ENCODE peak calls at places on chromosome 19, in eight cellular contexts. R, J, S, U, D, P, V and C are unnamed samples.

GRCh38 chr19:33192010-33192409 is 2.1 kb upstream of the LRP3 start:
- DNase-seq in R (peak), J (no peak), S (no peak), U (no peak), D (peak), P (no peak), V (no peak), C (peak)

GRCh38 chr19:17687141-17687856 is 855 bp downstream of the UNC13A start:
- DNase-seq in R (peak), J (no peak), S (no peak), U (no peak), D (no peak), P (no peak), V (no peak), C (peak)

GRCh38 chr19:11446652-11447301 is 11.3 kb downstream of the PRKCSH start:
- DNase-seq in R (peak), J (peak), S (no peak), U (peak), D (peak), P (no peak), V (peak), C (peak)

GRCh38 chr19:48137411-48137810 is 26.8 kb upstream of the PLA2G4C start:
- DNase-seq in R (no peak), J (no peak), S (no peak), U (peak), D (no peak), P (no peak), V (no peak), C (no peak)

GRCh38 chr19:53704011-53704410 is 72.2 kb downstream of the DPRX start:
- DNase-seq in R (no peak), J (no peak), S (no peak), U (no peak), D (no peak), P (no peak), V (no peak), C (no peak)

GRCh38 chr19:40445945-40446784 is 2.0 kb upstream of the SERTAD3 start:
- DNase-seq in R (peak), J (peak), S (no peak), U (no peak), D (no peak), P (peak), V (no peak), C (no peak)

GRCh38 chr19:49808762-49809154 is 4.3 kb downstream of the FUZ start:
- DNase-seq in R (peak), J (peak), S (peak), U (peak), D (peak), P (peak), V (no peak), C (peak)

GRCh38 chr19:31119951-31120690 is 229.1 kb downstream of the TSHZ3 start:
- DNase-seq in R (no peak), J (no peak), S (no peak), U (no peak), D (no peak), P (no peak), V (no peak), C (no peak)

DNA sequence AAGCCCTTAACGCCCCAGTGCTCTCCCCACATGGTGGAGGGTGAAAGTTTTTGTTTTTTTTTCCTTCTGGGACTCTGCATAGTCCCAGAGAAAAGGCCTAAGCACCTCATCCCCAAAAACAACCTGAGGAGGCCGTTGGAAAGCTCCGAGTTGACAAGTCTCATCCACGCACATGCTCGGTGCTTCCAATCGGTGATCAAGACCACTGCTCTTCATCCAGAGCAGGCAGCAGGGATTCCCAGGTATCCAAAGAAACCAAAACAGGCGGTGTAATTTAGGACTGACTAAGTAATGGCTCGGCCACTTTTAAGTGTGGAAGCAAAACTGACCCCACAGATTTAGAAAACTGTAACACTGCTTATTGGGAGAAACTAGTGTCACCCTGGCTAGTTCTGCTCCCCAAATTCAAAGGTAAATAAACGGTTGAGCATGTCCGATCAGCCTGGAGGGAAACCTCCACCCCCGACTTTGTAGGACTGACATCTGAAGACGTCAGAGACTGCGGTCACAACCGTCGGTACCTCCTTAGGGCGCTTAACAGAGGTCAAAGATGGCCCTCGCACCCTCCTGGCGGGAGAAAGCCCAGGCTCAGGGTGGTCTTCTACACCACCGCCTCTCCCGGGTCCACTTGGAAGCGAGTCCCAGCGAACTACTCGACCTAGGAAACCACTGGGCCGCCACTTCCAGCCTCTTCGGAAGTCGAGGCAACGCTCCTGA is 997 bp upstream of the ZNF446 start:
- DNase-seq in R (no peak), J (no peak), S (no peak), U (no peak), D (no peak), P (no peak), V (no peak), C (no peak)
- H3K27ac ChIP-seq in R (peak), J (peak), S (peak), U (peak), D (peak), P (peak), V (peak), C (peak)

DNA sequence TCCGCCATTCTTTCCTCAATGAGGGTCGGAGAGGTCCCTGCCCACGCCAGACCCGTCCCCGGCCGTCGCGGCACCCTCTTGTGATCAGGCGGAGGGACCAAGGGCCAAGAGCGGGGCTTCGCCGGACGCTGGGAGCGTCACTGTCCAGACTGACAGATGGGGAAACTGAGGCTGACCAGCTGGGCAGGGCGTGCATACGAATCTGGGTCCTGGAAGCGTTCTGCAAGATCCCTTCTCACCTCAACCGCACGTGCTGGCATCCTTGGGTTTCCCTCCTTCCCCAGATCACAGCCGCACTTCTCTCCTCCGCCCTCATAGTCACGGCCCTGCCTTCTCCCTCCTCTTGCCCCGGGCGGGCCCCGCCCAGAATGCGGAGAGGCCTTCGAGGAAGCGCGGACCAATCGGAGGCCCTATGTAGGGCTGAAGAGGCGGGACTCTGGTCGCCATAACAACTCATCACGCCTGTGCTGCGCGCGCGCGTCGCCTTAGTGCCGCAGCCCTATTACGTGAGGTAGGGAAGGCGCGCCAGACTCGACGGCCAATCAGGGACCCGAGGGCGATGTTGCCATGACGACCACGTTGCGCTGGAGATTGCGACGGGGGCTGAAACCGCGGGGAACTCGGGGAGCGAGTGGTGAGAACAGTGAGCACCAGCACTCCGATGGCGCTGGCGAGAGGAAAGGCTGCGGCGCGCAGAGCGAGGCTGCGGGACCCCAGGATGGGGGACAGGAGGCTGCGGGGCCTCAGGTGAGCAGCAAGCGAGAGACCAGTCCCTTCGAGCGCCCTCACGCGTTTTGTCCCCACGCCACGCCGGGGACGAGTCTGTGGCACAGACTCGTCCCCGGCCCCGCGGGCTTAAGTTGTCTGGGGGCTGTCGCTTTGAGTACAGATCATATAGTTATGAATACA is 5.7 kb downstream of the RNF225 start:
- DNase-seq in R (peak), J (peak), S (peak), U (peak), D (peak), P (peak), V (peak), C (peak)
- H3K27ac ChIP-seq in R (no peak), J (no peak), S (peak), U (no peak), D (peak), P (peak), V (no peak), C (peak)

GRCh38 chr19:15437355-15438123 is 12.2 kb downstream of the WIZ start:
- DNase-seq in R (no peak), J (no peak), S (no peak), U (no peak), D (peak), P (no peak), V (no peak), C (no peak)

GRCh38 chr19:15438577-15438976 is 11.2 kb downstream of the WIZ start:
- DNase-seq in R (no peak), J (no peak), S (no peak), U (peak), D (peak), P (no peak), V (no peak), C (no peak)

GRCh38 chr19:15436826-15437110 is 13.0 kb downstream of the WIZ start:
- DNase-seq in R (no peak), J (no peak), S (no peak), U (peak), D (peak), P (no peak), V (no peak), C (no peak)

GRCh38 chr19:15438124-15438496 is 11.6 kb downstream of the WIZ start:
- DNase-seq in R (no peak), J (no peak), S (no peak), U (peak), D (no peak), P (no peak), V (no peak), C (no peak)

GRCh38 chr19:15436012-15436825 is 13.5 kb downstream of the WIZ start:
- DNase-seq in R (peak), J (no peak), S (no peak), U (no peak), D (peak), P (no peak), V (no peak), C (no peak)
- H3K27ac ChIP-seq in R (no peak), J (no peak), S (peak), U (no peak), D (no peak), P (no peak), V (no peak), C (no peak)

GRCh38 chr19:29439688-29440550 is 85.9 kb upstream of the VSTM2B start:
- DNase-seq in R (no peak), J (no peak), S (no peak), U (peak), D (no peak), P (no peak), V (no peak), C (no peak)
- H3K27ac ChIP-seq in R (no peak), J (no peak), S (no peak), U (no peak), D (no peak), P (no peak), V (no peak), C (no peak)

GRCh38 chr19:35040474-35040825 is 1.1 kb upstream of the HPN start:
- DNase-seq in R (no peak), J (no peak), S (no peak), U (no peak), D (no peak), P (no peak), V (no peak), C (no peak)

GRCh38 chr19:35037716-35038622 is 3.6 kb upstream of the HPN start:
- DNase-seq in R (no peak), J (no peak), S (no peak), U (peak), D (peak), P (no peak), V (no peak), C (peak)

GRCh38 chr19:35040826-35041547 is 534 bp upstream of the HPN start:
- DNase-seq in R (peak), J (no peak), S (peak), U (peak), D (peak), P (peak), V (no peak), C (no peak)

GRCh38 chr19:35039881-35040456 is 1.6 kb upstream of the HPN start:
- DNase-seq in R (peak), J (no peak), S (no peak), U (peak), D (no peak), P (no peak), V (no peak), C (no peak)

GRCh38 chr19:35038623-35039512 is 2.7 kb upstream of the HPN start:
- DNase-seq in R (no peak), J (no peak), S (no peak), U (peak), D (peak), P (no peak), V (no peak), C (peak)
- H3K27ac ChIP-seq in R (no peak), J (no peak), S (no peak), U (peak), D (peak), P (peak), V (no peak), C (no peak)

GRCh38 chr19:55383789-55384575 is at the start of gene TMEM238:
- DNase-seq in R (peak), J (peak), S (no peak), U (peak), D (peak), P (peak), V (no peak), C (peak)

GRCh38 chr19:55383279-55383788 is 758 bp downstream of the TMEM238 start:
- DNase-seq in R (peak), J (no peak), S (no peak), U (no peak), D (no peak), P (no peak), V (no peak), C (no peak)

GRCh38 chr19:55384576-55385235 is 614 bp upstream of the TMEM238 start:
- DNase-seq in R (peak), J (no peak), S (no peak), U (peak), D (no peak), P (no peak), V (no peak), C (peak)

GRCh38 chr19:55382013-55382412 is 2.1 kb downstream of the TMEM238 start:
- DNase-seq in R (no peak), J (no peak), S (no peak), U (no peak), D (no peak), P (no peak), V (no peak), C (no peak)

DNA sequence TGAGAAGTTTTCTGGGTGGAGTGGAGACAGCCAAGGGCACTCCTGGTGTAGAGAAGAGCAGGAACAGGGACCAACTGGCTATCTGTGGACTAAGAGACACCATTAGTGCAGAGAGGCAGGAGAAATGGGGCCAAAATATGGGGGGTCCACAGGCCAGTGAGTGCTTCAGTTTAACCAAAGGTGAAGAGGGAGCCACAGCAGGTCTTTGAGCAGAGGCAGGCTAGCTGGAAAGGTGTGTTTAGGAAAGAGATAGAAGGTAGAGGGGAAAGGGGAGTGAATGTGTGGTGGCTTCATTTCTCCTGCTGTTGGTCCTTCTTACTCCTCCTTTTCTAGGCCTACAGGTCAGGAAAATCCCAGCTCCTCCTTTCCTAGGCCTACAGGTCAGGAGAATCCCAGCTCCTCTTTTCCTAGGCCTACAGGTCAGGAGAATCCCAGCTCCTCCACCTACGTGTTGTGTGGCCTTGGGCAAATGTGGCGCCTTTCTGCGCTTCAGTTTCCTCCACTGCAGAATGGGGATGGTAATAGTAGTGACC is 1.5 kb downstream of the TMEM238 start:
- DNase-seq in R (no peak), J (no peak), S (no peak), U (no peak), D (no peak), P (no peak), V (no peak), C (no peak)
- H3K27ac ChIP-seq in R (no peak), J (no peak), S (no peak), U (no peak), D (no peak), P (no peak), V (no peak), C (no peak)

GRCh38 chr19:13976446-13976845 is 24.1 kb downstream of the DCAF15 start:
- DNase-seq in R (no peak), J (no peak), S (no peak), U (peak), D (no peak), P (no peak), V (no peak), C (no peak)

GRCh38 chr19:13979224-13979623 is 26.9 kb downstream of the RFX1 start:
- DNase-seq in R (no peak), J (no peak), S (no peak), U (peak), D (no peak), P (no peak), V (no peak), C (no peak)

GRCh38 chr19:13978721-13979191 is 26.4 kb downstream of the DCAF15 start:
- DNase-seq in R (no peak), J (no peak), S (no peak), U (peak), D (no peak), P (no peak), V (no peak), C (no peak)

GRCh38 chr19:13978306-13978705 is 26.0 kb downstream of the DCAF15 start:
- DNase-seq in R (peak), J (no peak), S (peak), U (peak), D (peak), P (peak), V (no peak), C (peak)

DNA sequence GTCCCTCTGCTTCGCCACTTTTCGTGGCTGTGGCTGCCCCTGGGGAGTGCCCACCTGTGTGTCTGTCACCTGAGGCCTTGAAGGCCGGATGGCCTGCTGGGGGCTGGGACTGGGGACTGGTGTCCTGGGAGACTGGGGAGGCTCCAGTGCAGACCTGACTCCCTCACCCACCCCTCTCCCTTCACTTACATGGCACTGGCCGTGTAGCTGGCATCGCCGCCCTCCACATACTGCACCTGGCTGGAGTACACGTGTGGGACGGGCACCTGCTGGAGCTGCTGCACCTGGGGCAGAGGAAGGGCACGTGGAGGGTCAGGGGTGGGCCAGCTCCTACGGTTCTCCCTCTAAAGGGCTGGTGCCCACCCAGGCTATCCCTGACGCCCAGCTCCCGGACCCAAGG is 25.5 kb downstream of the DCAF15 start:
- DNase-seq in R (no peak), J (no peak), S (no peak), U (no peak), D (no peak), P (no peak), V (no peak), C (no peak)
- H3K27ac ChIP-seq in R (no peak), J (no peak), S (peak), U (peak), D (peak), P (peak), V (no peak), C (no peak)

DNA sequence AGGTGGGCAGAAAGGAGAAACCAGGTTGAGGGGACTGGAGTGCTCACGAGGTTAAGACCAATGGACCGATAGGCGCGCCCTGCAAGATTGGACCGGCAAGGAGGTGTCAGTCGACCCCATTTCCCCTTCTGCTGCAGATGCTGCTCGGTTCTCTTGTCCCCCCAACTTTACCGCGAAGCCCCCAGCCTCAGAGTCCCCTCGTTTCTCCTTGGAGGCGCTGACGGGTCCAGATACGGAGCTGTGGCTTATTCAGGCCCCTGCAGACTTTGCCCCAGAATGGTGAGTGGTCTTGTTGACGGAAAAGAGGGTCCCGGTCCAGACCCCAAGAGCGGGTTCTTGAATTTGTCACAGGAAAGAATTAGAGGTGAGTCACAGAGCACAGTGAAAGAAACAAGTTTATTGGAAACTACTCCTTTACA is 522 bp downstream of the POLR1G start:
- DNase-seq in R (no peak), J (no peak), S (no peak), U (no peak), D (no peak), P (no peak), V (no peak), C (no peak)
- H3K27ac ChIP-seq in R (peak), J (peak), S (no peak), U (no peak), D (peak), P (peak), V (no peak), C (no peak)

GRCh38 chr19:41957838-41958366 is 1.2 kb downstream of the RABAC1 start:
- DNase-seq in R (peak), J (peak), S (no peak), U (peak), D (peak), P (peak), V (peak), C (peak)
- H3K27ac ChIP-seq in R (peak), J (peak), S (peak), U (no peak), D (peak), P (peak), V (no peak), C (peak)